ENCODE peak calls at places on chromosome 9, in four cellular contexts. One of them, this sample, is unnamed.

GRCh38 chr9:134940236-134941208 is 22.8 kb upstream of the FCN1 start:
- DNase-seq in H1: no peak
- DNase-seq in HepG2: no peak
- DNase-seq in GM12878: no peak
- DNase-seq in this sample: no peak

GRCh38 chr9:120100595-120100994 is 479.4 kb downstream of the CDK5RAP2 start:
- DNase-seq in H1: no peak
- DNase-seq in HepG2: no peak
- DNase-seq in GM12878: no peak
- DNase-seq in this sample: no peak

GRCh38 chr9:95336281-95336680 is 18.8 kb upstream of the FANCC start:
- DNase-seq in H1: no peak
- DNase-seq in HepG2: peak
- DNase-seq in GM12878: no peak
- DNase-seq in this sample: peak

GRCh38 chr9:101275671-101276250 is 109.0 kb downstream of the BAAT start:
- DNase-seq in H1: no peak
- DNase-seq in HepG2: no peak
- DNase-seq in GM12878: no peak
- DNase-seq in this sample: no peak

GRCh38 chr9:129416831-129417604 is 203.9 kb downstream of the C9orf50 start:
- DNase-seq in H1: no peak
- DNase-seq in HepG2: no peak
- DNase-seq in GM12878: no peak
- DNase-seq in this sample: no peak

GRCh38 chr9:138068601-138069035 is 191.0 kb downstream of the CACNA1B start:
- DNase-seq in H1: peak
- DNase-seq in HepG2: no peak
- DNase-seq in GM12878: no peak
- DNase-seq in this sample: peak

GRCh38 chr9:68457803-68458202 is 82.9 kb downstream of the TMEM252 start:
- DNase-seq in H1: no peak
- DNase-seq in HepG2: no peak
- DNase-seq in GM12878: no peak
- DNase-seq in this sample: no peak

GRCh38 chr9:36328798-36329411 is 70.7 kb upstream of the GNE start:
- DNase-seq in H1: no peak
- DNase-seq in HepG2: peak
- DNase-seq in GM12878: no peak
- DNase-seq in this sample: peak

GRCh38 chr9:113648586-113648985 is 185.1 kb downstream of the RGS3 start:
- DNase-seq in H1: no peak
- DNase-seq in HepG2: no peak
- DNase-seq in GM12878: no peak
- DNase-seq in this sample: no peak

GRCh38 chr9:113648048-113648447 is 184.5 kb downstream of the RGS3 start:
- DNase-seq in H1: no peak
- DNase-seq in HepG2: no peak
- DNase-seq in GM12878: no peak
- DNase-seq in this sample: no peak

GRCh38 chr9:113650207-113651131 is 186.9 kb downstream of the RGS3 start:
- DNase-seq in H1: no peak
- DNase-seq in HepG2: peak
- DNase-seq in GM12878: no peak
- DNase-seq in this sample: no peak

GRCh38 chr9:113649054-113649453 is 185.5 kb downstream of the RGS3 start:
- DNase-seq in H1: no peak
- DNase-seq in HepG2: no peak
- DNase-seq in GM12878: no peak
- DNase-seq in this sample: peak

DNA sequence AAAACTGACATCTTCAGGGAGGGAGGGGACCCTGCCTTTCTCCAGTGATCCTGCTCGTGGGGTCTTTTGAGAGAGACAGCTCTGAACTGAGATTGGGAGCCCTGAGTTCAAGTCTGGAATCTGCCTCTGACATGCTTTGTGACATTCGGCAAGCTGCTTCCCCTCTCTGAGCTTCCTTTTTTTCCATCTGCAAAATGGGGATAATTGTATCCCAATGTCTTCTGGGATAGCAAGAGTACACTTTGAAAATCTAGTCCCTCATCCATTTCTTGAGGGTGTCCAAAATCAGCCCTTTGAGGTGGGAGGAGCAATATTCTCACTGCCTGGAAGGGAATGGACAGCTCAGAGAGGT is 186.3 kb downstream of the RGS3 start:
- DNase-seq in H1: no peak
- DNase-seq in HepG2: no peak
- DNase-seq in GM12878: no peak
- DNase-seq in this sample: no peak
- TF ChIP-seq EP300 in H1: no peak
- TF ChIP-seq EP300 in HepG2: no peak
- TF ChIP-seq EP300 in GM12878: no peak
- TF ChIP-seq EP300 in this sample: no peak

GRCh38 chr9:111148390-111148993 is 110.2 kb upstream of the LPAR1 start:
- DNase-seq in H1: no peak
- DNase-seq in HepG2: no peak
- DNase-seq in GM12878: no peak
- DNase-seq in this sample: peak
- TF ChIP-seq TCF12 in H1: no peak
- TF ChIP-seq TCF12 in HepG2: no peak
- TF ChIP-seq TCF12 in GM12878: no peak
- TF ChIP-seq TCF12 in this sample: no peak

DNA sequence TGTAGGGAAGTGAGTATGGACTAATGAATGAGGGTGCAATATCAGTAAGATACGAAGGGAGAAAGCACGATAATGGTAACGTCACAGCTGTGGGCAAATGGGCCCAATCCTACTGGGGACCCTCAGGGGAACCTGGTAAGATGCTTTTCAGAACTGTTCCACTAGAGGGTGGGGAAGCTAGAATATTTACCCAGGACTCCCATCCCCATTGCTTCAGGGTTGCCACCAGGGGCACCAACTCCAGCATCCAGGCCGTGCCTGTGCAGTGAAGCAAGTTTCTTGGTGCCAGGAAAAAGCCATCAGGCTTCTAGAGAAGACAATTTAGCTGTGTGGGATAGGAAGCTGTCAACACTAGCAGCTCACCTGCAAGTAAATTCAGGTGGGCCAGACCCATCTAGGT is 409.3 kb downstream of the AGTPBP1 start:
- DNase-seq in H1: peak
- DNase-seq in HepG2: peak
- DNase-seq in GM12878: no peak
- DNase-seq in this sample: peak
- TF ChIP-seq CTCF in H1: peak
- TF ChIP-seq CTCF in HepG2: no peak
- TF ChIP-seq CTCF in GM12878: peak
- TF ChIP-seq CTCF in this sample: peak

DNA sequence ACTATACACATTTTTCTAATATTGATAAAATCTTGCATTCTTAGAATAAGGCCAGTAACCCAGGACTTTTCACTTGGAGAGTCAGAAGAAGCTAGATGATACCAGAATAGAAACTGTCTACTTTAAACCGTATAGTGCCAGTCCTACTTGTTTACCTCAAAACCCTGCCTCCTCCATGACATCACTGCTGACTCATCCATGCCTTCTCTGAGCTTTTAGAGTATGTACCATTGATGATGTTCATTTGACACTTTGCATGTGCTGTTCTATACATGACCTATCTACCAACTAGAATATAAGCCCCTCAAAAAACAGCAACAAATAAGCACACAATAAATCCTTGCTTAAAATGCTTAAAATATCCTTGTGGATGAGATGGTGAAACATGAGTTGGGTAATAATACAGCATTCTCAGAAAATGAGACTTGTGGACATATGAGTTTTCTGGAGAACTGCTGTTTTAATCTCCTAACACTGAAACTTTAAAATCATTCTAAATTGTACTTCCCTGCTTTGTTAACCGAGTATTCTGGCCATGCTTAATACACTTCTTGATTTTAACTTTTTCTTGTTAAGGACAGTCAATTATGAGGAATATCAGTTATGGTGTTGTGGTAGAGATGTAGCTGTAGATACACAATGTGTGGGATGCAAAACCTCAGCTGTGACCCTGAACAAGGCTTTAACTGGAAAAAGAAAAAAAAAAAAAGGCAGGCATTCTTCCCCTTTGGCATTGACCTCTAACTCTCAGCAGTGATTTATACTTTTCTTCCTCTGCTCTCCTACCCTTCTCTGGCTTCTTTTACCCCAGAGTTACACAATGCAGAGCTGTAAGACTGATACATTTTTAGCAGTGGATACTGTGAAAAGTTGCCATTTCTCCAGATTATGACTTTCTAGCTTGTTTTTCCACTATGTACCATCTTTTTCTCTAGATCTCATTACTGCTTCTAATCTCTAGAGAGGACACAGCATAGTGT is 2.3 kb downstream of the CTNNAL1 start:
- DNase-seq in H1: no peak
- DNase-seq in HepG2: peak
- DNase-seq in GM12878: no peak
- DNase-seq in this sample: no peak
- TF ChIP-seq EP300 in H1: no peak
- TF ChIP-seq EP300 in HepG2: no peak
- TF ChIP-seq EP300 in GM12878: no peak
- TF ChIP-seq EP300 in this sample: no peak